ENCODE peak calls at places on chromosomes 12 and 14, in nine cellular contexts. L is hippocampal formation, Q is occipital lobe, B is left colon, G is GM12865, E is hypothalamus, W is H7, R is GM20000, Y is HTR-8/SVneo. N is an unnamed sample.
A peak's percentile ranks its signal among the peaks of the same experiment; 100 is the strongest.

GRCh38 chr12:9751204-9752144 is 9.2 kb downstream of the CD69 start:
- DNase-seq in G (peak; percentile 43), Q (no peak), L (no peak), E (no peak), W (no peak), Y (peak; percentile 10), R (no peak), B (no peak), N (no peak)

GRCh38 chr12:102612008-102612407 is 131.6 kb upstream of the IGF1 start:
- DNase-seq in G (no peak), E (no peak), B (no peak), W (no peak), Q (no peak), L (no peak), R (no peak), Y (no peak), N (no peak)

GRCh38 chr12:124745891-124746570 is 117.6 kb downstream of the SCARB1 start:
- DNase-seq in Y (peak; percentile 84), L (peak; percentile 97), G (no peak), Q (peak; percentile 94), R (no peak), B (peak; percentile 86), W (peak; percentile 96), E (peak; percentile 91), N (peak; percentile 45)

GRCh38 chr12:81564237-81564636 is 194.9 kb downstream of the PPFIA2 start:
- DNase-seq in Y (no peak), L (no peak), R (no peak), B (no peak), Q (no peak), G (no peak), W (no peak), E (no peak), N (no peak)

GRCh38 chr12:110005319-110005973 is 6.2 kb downstream of the ANKRD13A start:
- DNase-seq in Q (no peak), E (no peak), Y (no peak), W (no peak), G (peak; percentile 71), R (no peak), B (no peak), L (no peak), N (peak; percentile 67)

GRCh38 chr12:53300187-53300586 is 692 bp downstream of the MYG1 start:
- DNase-seq in Y (no peak), W (no peak), E (no peak), R (no peak), G (no peak), B (no peak), L (no peak), Q (no peak), N (no peak)

GRCh38 chr14:95623195-95623594 is 63.0 kb upstream of the TCL1B start:
- DNase-seq in W (no peak), E (no peak), B (no peak), R (no peak), L (no peak), Q (no peak), Y (no peak), G (no peak), N (no peak)

GRCh38 chr12:103956515-103957027 is 9.1 kb upstream of the TDG start:
- DNase-seq in Q (no peak), L (no peak), E (no peak), Y (no peak), G (no peak), W (no peak), R (no peak), B (no peak), N (no peak)

GRCh38 chr12:84484796-84485195 is 427.8 kb downstream of the SLC6A15 start:
- DNase-seq in E (no peak), Y (no peak), B (no peak), L (no peak), Q (no peak), G (no peak), W (no peak), R (no peak), N (no peak)